ENCODE peak calls at places on chromosomes 1 and 21, in nine cellular contexts. P is lung microvascular endothelial cell; Q is CD4-positive, alpha-beta memory T cell; O is stimulated activated CD8-positive, alpha-beta memory T cell treated with anti-CD3 and anti-CD28 coated beads, Interleukin-2, amount 100 ng/mL, for 48 hours; D is HuH-7.5; W is trophoblast cell; I is activated T-cell treated with anti-CD3 and anti-CD28 coated beads for 1 hour; F is stimulated activated CD4-positive, alpha-beta T cell treated with anti-CD3 and anti-CD28 coated beads, Interleukin-2, amount 100 ng/mL, for 48 hours; Z is ovary. C is an unnamed sample.

GRCh38 chr21:30072496-30072895 is 94.1 kb downstream of the CLDN17 start:
- DNase-seq in P (no peak), Q (no peak), O (no peak), D (no peak), W (peak; percentile 3), I (no peak), F (no peak), Z (no peak), C (no peak)

GRCh38 chr1:153939476-153939875 is 7.0 kb downstream of the DENND4B start:
- DNase-seq in P (no peak), Q (no peak), O (no peak), D (no peak), W (no peak), I (no peak), F (no peak), Z (no peak), C (no peak)

GRCh38 chr1:17207046-17207445 is 2.1 kb downstream of the PADI1 start:
- DNase-seq in P (no peak), Q (no peak), O (no peak), D (no peak), W (no peak), I (no peak), F (no peak), Z (no peak), C (no peak)

GRCh38 chr1:228336308-228337030 is 70.2 kb downstream of the TRIM11 start:
- DNase-seq in P (no peak), Q (no peak), O (no peak), D (no peak), W (no peak), I (no peak), F (no peak), Z (peak; percentile 9), C (no peak)

GRCh38 chr21:36150192-36150711 is 6.4 kb upstream of the DOP1B start:
- DNase-seq in P (peak; percentile 41), Q (no peak), O (no peak), D (no peak), W (no peak), I (no peak), F (no peak), Z (no peak), C (no peak)

GRCh38 chr1:151143057-151143435 is 3.4 kb downstream of the SEMA6C start:
- DNase-seq in P (no peak), Q (no peak), O (no peak), D (no peak), W (no peak), I (no peak), F (no peak), Z (no peak), C (no peak)

GRCh38 chr1:21270086-21270689 is 20.1 kb downstream of the ECE1 start:
- DNase-seq in P (peak; percentile 84), Q (peak; percentile 82), O (peak; percentile 70), D (peak; percentile 55), W (peak; percentile 78), I (peak; percentile 83), F (peak; percentile 87), Z (peak; percentile 71), C (peak; percentile 81)

GRCh38 chr1:11806307-11806936 is 431 bp downstream of the CLCN6 start:
- DNase-seq in P (peak; percentile 35), Q (no peak), O (no peak), D (no peak), W (no peak), I (no peak), F (no peak), Z (peak; percentile 30), C (peak; percentile 25)

GRCh38 chr1:209250970-209251636 is 332.4 kb upstream of the CAMK1G start:
- DNase-seq in P (no peak), Q (no peak), O (no peak), D (no peak), W (no peak), I (no peak), F (no peak), Z (no peak), C (no peak)

GRCh38 chr1:236768601-236769000 is 26.5 kb upstream of the MTR start:
- DNase-seq in P (no peak), Q (no peak), O (no peak), D (no peak), W (no peak), I (no peak), F (no peak), Z (no peak), C (no peak)

GRCh38 chr1:55215194-55216021 is at the start of gene USP24:
- DNase-seq in P (peak; percentile 70), Q (peak; percentile 87), O (peak; percentile 70), D (peak; percentile 76), W (peak; percentile 55), I (peak; percentile 74), F (peak; percentile 70), Z (peak; percentile 70), C (peak; percentile 78)

GRCh38 chr1:194512957-194513356 is 1326.5 kb upstream of the B3GALT2 start:
- DNase-seq in P (no peak), Q (no peak), O (no peak), D (no peak), W (no peak), I (no peak), F (no peak), Z (no peak), C (no peak)

GRCh38 chr1:194447635-194448034 is 1261.2 kb upstream of the B3GALT2 start:
- DNase-seq in P (no peak), Q (no peak), O (no peak), D (no peak), W (no peak), I (no peak), F (no peak), Z (no peak), C (no peak)